ENCODE peak calls at places on chromosomes 1 and 21, in nine cellular contexts. One of them, this sample, is unnamed.

GRCh38 chr1:26529655-26530539 is at the start of gene RPS6KA1:
- DNase-seq in bronchial epithelial cell: peak; percentile 27
- DNase-seq in tibial nerve: no peak
- DNase-seq in HFF-Myc: no peak
- DNase-seq in progenitor cell of endocrine pancreas: peak; percentile 66
- DNase-seq in C1 segment of cervical spinal cord: peak; percentile 44
- DNase-seq in ureter: no peak
- DNase-seq in fibroblast of the aortic adventitia: no peak
- DNase-seq in AG20443: peak; percentile 92
- DNase-seq in this sample: peak; percentile 71

GRCh38 chr1:203039609-203040517 is 13.6 kb downstream of the PPFIA4 start:
- DNase-seq in bronchial epithelial cell: no peak
- DNase-seq in tibial nerve: no peak
- DNase-seq in HFF-Myc: no peak
- DNase-seq in progenitor cell of endocrine pancreas: no peak
- DNase-seq in C1 segment of cervical spinal cord: no peak
- DNase-seq in ureter: no peak
- DNase-seq in fibroblast of the aortic adventitia: no peak
- DNase-seq in AG20443: no peak
- DNase-seq in this sample: peak; percentile 9

GRCh38 chr21:38277501-38278111 is 20.8 kb downstream of the KCNJ15 start:
- DNase-seq in bronchial epithelial cell: peak; percentile 100
- DNase-seq in tibial nerve: no peak
- DNase-seq in HFF-Myc: peak; percentile 97
- DNase-seq in progenitor cell of endocrine pancreas: no peak
- DNase-seq in C1 segment of cervical spinal cord: no peak
- DNase-seq in ureter: no peak
- DNase-seq in fibroblast of the aortic adventitia: peak; percentile 99
- DNase-seq in AG20443: peak; percentile 82
- DNase-seq in this sample: no peak

GRCh38 chr21:43600642-43601397 is 58.5 kb downstream of the HSF2BP start:
- DNase-seq in bronchial epithelial cell: peak; percentile 94
- DNase-seq in tibial nerve: no peak
- DNase-seq in HFF-Myc: no peak
- DNase-seq in progenitor cell of endocrine pancreas: no peak
- DNase-seq in C1 segment of cervical spinal cord: no peak
- DNase-seq in ureter: no peak
- DNase-seq in fibroblast of the aortic adventitia: peak; percentile 92
- DNase-seq in AG20443: peak; percentile 77
- DNase-seq in this sample: no peak

GRCh38 chr1:75136158-75136815 is 2.1 kb downstream of the LHX8 start:
- DNase-seq in bronchial epithelial cell: no peak
- DNase-seq in tibial nerve: no peak
- DNase-seq in HFF-Myc: no peak
- DNase-seq in progenitor cell of endocrine pancreas: no peak
- DNase-seq in C1 segment of cervical spinal cord: no peak
- DNase-seq in ureter: no peak
- DNase-seq in fibroblast of the aortic adventitia: no peak
- DNase-seq in AG20443: peak; percentile 39
- DNase-seq in this sample: no peak

GRCh38 chr1:184633785-184634184 is 120.9 kb downstream of the EDEM3 start:
- DNase-seq in bronchial epithelial cell: no peak
- DNase-seq in tibial nerve: no peak
- DNase-seq in HFF-Myc: no peak
- DNase-seq in progenitor cell of endocrine pancreas: no peak
- DNase-seq in C1 segment of cervical spinal cord: no peak
- DNase-seq in ureter: no peak
- DNase-seq in fibroblast of the aortic adventitia: no peak
- DNase-seq in AG20443: no peak
- DNase-seq in this sample: no peak

GRCh38 chr1:160981584-160982411 is 27.2 kb upstream of the ITLN2 start:
- DNase-seq in bronchial epithelial cell: no peak
- DNase-seq in tibial nerve: no peak
- DNase-seq in HFF-Myc: no peak
- DNase-seq in progenitor cell of endocrine pancreas: no peak
- DNase-seq in C1 segment of cervical spinal cord: no peak
- DNase-seq in ureter: no peak
- DNase-seq in fibroblast of the aortic adventitia: no peak
- DNase-seq in AG20443: no peak
- DNase-seq in this sample: no peak

GRCh38 chr1:108077991-108078390 is 113.0 kb upstream of the VAV3 start:
- DNase-seq in bronchial epithelial cell: no peak
- DNase-seq in tibial nerve: no peak
- DNase-seq in HFF-Myc: no peak
- DNase-seq in progenitor cell of endocrine pancreas: no peak
- DNase-seq in C1 segment of cervical spinal cord: no peak
- DNase-seq in ureter: no peak
- DNase-seq in fibroblast of the aortic adventitia: no peak
- DNase-seq in AG20443: no peak
- DNase-seq in this sample: no peak

GRCh38 chr1:198520524-198521254 is 19.8 kb downstream of the ATP6V1G3 start:
- DNase-seq in bronchial epithelial cell: peak; percentile 73
- DNase-seq in tibial nerve: no peak
- DNase-seq in HFF-Myc: no peak
- DNase-seq in progenitor cell of endocrine pancreas: no peak
- DNase-seq in C1 segment of cervical spinal cord: no peak
- DNase-seq in ureter: no peak
- DNase-seq in fibroblast of the aortic adventitia: no peak
- DNase-seq in AG20443: no peak
- DNase-seq in this sample: no peak

GRCh38 chr1:30845891-30846290 is 62.7 kb downstream of the SDC3 start:
- DNase-seq in bronchial epithelial cell: no peak
- DNase-seq in tibial nerve: no peak
- DNase-seq in HFF-Myc: no peak
- DNase-seq in progenitor cell of endocrine pancreas: no peak
- DNase-seq in C1 segment of cervical spinal cord: no peak
- DNase-seq in ureter: no peak
- DNase-seq in fibroblast of the aortic adventitia: no peak
- DNase-seq in AG20443: no peak
- DNase-seq in this sample: no peak

GRCh38 chr21:40043423-40043822 is 176.2 kb downstream of the PCP4 start:
- DNase-seq in bronchial epithelial cell: peak; percentile 1
- DNase-seq in tibial nerve: no peak
- DNase-seq in HFF-Myc: no peak
- DNase-seq in progenitor cell of endocrine pancreas: no peak
- DNase-seq in C1 segment of cervical spinal cord: no peak
- DNase-seq in ureter: no peak
- DNase-seq in fibroblast of the aortic adventitia: no peak
- DNase-seq in AG20443: no peak
- DNase-seq in this sample: no peak

GRCh38 chr1:172916126-172916525 is 134.6 kb downstream of the TNFSF18 start:
- DNase-seq in bronchial epithelial cell: no peak
- DNase-seq in tibial nerve: no peak
- DNase-seq in HFF-Myc: no peak
- DNase-seq in progenitor cell of endocrine pancreas: no peak
- DNase-seq in C1 segment of cervical spinal cord: no peak
- DNase-seq in ureter: no peak
- DNase-seq in fibroblast of the aortic adventitia: no peak
- DNase-seq in AG20443: no peak
- DNase-seq in this sample: no peak

GRCh38 chr1:185279571-185279970 is 37.5 kb downstream of the IVNS1ABP start:
- DNase-seq in bronchial epithelial cell: peak; percentile 63
- DNase-seq in tibial nerve: no peak
- DNase-seq in HFF-Myc: peak; percentile 2
- DNase-seq in progenitor cell of endocrine pancreas: no peak
- DNase-seq in C1 segment of cervical spinal cord: no peak
- DNase-seq in ureter: no peak
- DNase-seq in fibroblast of the aortic adventitia: peak; percentile 41
- DNase-seq in AG20443: no peak
- DNase-seq in this sample: no peak